ENCODE peak calls at places on chromosomes 12 and 14, in eight cellular contexts. U is GM04504, E is GM23338, J is mesothelial cell of epicardium, K is foreskin melanocyte, Z is NCI-H82, X is dermis microvascular lymphatic vessel endothelial cell, V is OCI-LY7. M is an unnamed sample.

GRCh38 chr12:123961585-123961984 is 11.0 kb downstream of the CCDC92 start:
- DNase-seq in U (no peak), E (no peak), J (no peak), K (no peak), Z (no peak), X (no peak), V (no peak), M (no peak)

GRCh38 chr12:126454581-126454980 is 1389.3 kb downstream of the AACS start:
- DNase-seq in U (no peak), E (peak; percentile 8), J (no peak), K (no peak), Z (no peak), X (peak; percentile 11), V (no peak), M (no peak)

GRCh38 chr12:113231275-113232231 is 10.3 kb downstream of the TPCN1 start:
- DNase-seq in U (no peak), E (peak; percentile 37), J (no peak), K (no peak), Z (no peak), X (peak; percentile 59), V (no peak), M (no peak)

GRCh38 chr12:121278450-121279375 is 17.8 kb downstream of the CAMKK2 start:
- DNase-seq in U (no peak), E (no peak), J (no peak), K (no peak), Z (no peak), X (peak; percentile 91), V (no peak), M (no peak)

GRCh38 chr14:36465178-36465577 is 54.9 kb downstream of the NKX2-1 start:
- DNase-seq in U (no peak), E (no peak), J (no peak), K (no peak), Z (no peak), X (no peak), V (no peak), M (no peak)

GRCh38 chr14:30994681-30995620 is 30.5 kb upstream of the AP4S1 start:
- DNase-seq in U (no peak), E (no peak), J (no peak), K (no peak), Z (peak; percentile 6), X (peak; percentile 72), V (no peak), M (no peak)

GRCh38 chr12:128712622-128713021 is 111.1 kb downstream of the SLC15A4 start:
- DNase-seq in U (no peak), E (no peak), J (no peak), K (no peak), Z (no peak), X (no peak), V (no peak), M (no peak)

GRCh38 chr12:84497819-84498218 is 414.8 kb downstream of the SLC6A15 start:
- DNase-seq in U (no peak), E (peak; percentile 32), J (no peak), K (peak; percentile 11), Z (peak; percentile 9), X (no peak), V (no peak), M (no peak)

GRCh38 chr14:74140374-74140850 is 55.7 kb downstream of the LIN52 start:
- DNase-seq in U (no peak), E (peak; percentile 29), J (no peak), K (no peak), Z (peak; percentile 98), X (peak; percentile 61), V (peak; percentile 58), M (no peak)

GRCh38 chr14:93859957-93860356 is 67.2 kb upstream of the FAM181A start:
- DNase-seq in U (no peak), E (no peak), J (no peak), K (no peak), Z (peak; percentile 79), X (no peak), V (no peak), M (no peak)

GRCh38 chr12:112979281-112979680 is 962 bp downstream of the OAS2 start:
- DNase-seq in U (no peak), E (no peak), J (no peak), K (no peak), Z (no peak), X (no peak), V (peak; percentile 72), M (peak; percentile 23)

GRCh38 chr12:12646483-12647072 is 34.9 kb downstream of the CREBL2 start:
- DNase-seq in U (no peak), E (no peak), J (no peak), K (no peak), Z (no peak), X (no peak), V (no peak), M (no peak)

GRCh38 chr12:124466200-124467128 is 100.9 kb downstream of the NCOR2 start:
- DNase-seq in U (no peak), E (no peak), J (no peak), K (no peak), Z (peak; percentile 45), X (peak; percentile 85), V (peak; percentile 89), M (peak; percentile 82)

GRCh38 chr14:28243600-28243999 is 523.0 kb upstream of the FOXG1 start:
- DNase-seq in U (no peak), E (peak; percentile 30), J (no peak), K (no peak), Z (peak; percentile 16), X (no peak), V (no peak), M (no peak)

GRCh38 chr14:36619853-36620252 is 37.4 kb upstream of the NKX2-8 start:
- DNase-seq in U (no peak), E (no peak), J (no peak), K (no peak), Z (no peak), X (no peak), V (no peak), M (no peak)

GRCh38 chr12:93502802-93503623 is 35.7 kb downstream of the MRPL42 start:
- DNase-seq in U (no peak), E (peak; percentile 69), J (peak; percentile 52), K (peak; percentile 29), Z (peak; percentile 52), X (peak; percentile 55), V (peak; percentile 53), M (peak; percentile 63)

GRCh38 chr14:24535737-24536136 is 27.7 kb upstream of the CMA1 start:
- DNase-seq in U (no peak), E (no peak), J (no peak), K (peak; percentile 71), Z (no peak), X (no peak), V (no peak), M (no peak)

GRCh38 chr12:89693639-89694202 is 14.9 kb downstream of the ATP2B1 start:
- DNase-seq in U (no peak), E (no peak), J (no peak), K (peak; percentile 61), Z (no peak), X (peak; percentile 8), V (no peak), M (no peak)

GRCh38 chr12:51949342-51950030 is 2.0 kb upstream of the ACVR1B start:
- DNase-seq in U (no peak), E (no peak), J (no peak), K (no peak), Z (peak; percentile 93), X (no peak), V (no peak), M (no peak)

GRCh38 chr12:1800646-1801284 is 19.6 kb upstream of the LRTM2 start:
- DNase-seq in U (no peak), E (peak; percentile 84), J (no peak), K (no peak), Z (peak; percentile 66), X (no peak), V (peak; percentile 68), M (no peak)

GRCh38 chr12:50110127-50110761 is 1.8 kb upstream of the COX14 start:
- DNase-seq in U (no peak), E (no peak), J (no peak), K (no peak), Z (peak; percentile 76), X (no peak), V (peak; percentile 64), M (no peak)

GRCh38 chr12:31477669-31478068 is 113.3 kb downstream of the DENND5B start:
- DNase-seq in U (no peak), E (no peak), J (no peak), K (no peak), Z (peak; percentile 41), X (no peak), V (no peak), M (no peak)

GRCh38 chr14:105971593-105972500 is 445.5 kb downstream of the TMEM121 start:
- DNase-seq in U (no peak), E (no peak), J (no peak), K (no peak), Z (no peak), X (no peak), V (no peak), M (no peak)

GRCh38 chr14:28101992-28102391 is 664.6 kb upstream of the FOXG1 start:
- DNase-seq in U (no peak), E (no peak), J (no peak), K (no peak), Z (peak; percentile 66), X (no peak), V (no peak), M (no peak)

GRCh38 chr14:30991408-30991807 is 34.0 kb upstream of the AP4S1 start:
- DNase-seq in U (no peak), E (no peak), J (no peak), K (no peak), Z (no peak), X (peak; percentile 47), V (no peak), M (no peak)

GRCh38 chr12:76020731-76021672 is 10.6 kb downstream of the PHLDA1 start:
- DNase-seq in U (peak; percentile 96), E (no peak), J (no peak), K (peak; percentile 85), Z (no peak), X (peak; percentile 90), V (no peak), M (peak; percentile 55)

GRCh38 chr12:65926119-65927004 is 102.1 kb downstream of the HMGA2 start:
- DNase-seq in U (no peak), E (peak; percentile 32), J (no peak), K (peak; percentile 63), Z (no peak), X (no peak), V (no peak), M (no peak)

GRCh38 chr14:96260341-96260821 is 4.4 kb downstream of the BDKRB1 start:
- DNase-seq in U (peak; percentile 87), E (no peak), J (no peak), K (no peak), Z (no peak), X (no peak), V (no peak), M (no peak)

GRCh38 chr12:130961921-130962326 is 8.2 kb downstream of the ADGRD1 start:
- DNase-seq in U (no peak), E (no peak), J (no peak), K (no peak), Z (no peak), X (no peak), V (peak; percentile 19), M (no peak)

GRCh38 chr14:56297449-56297848 is 179.2 kb downstream of the PELI2 start:
- DNase-seq in U (no peak), E (no peak), J (no peak), K (no peak), Z (peak; percentile 98), X (no peak), V (no peak), M (no peak)

GRCh38 chr12:69331482-69331845 is 16.7 kb upstream of the LYZ start:
- DNase-seq in U (no peak), E (no peak), J (no peak), K (no peak), Z (no peak), X (no peak), V (no peak), M (no peak)